ENCODE peak calls at places on chromosomes 16 and 17, in five cellular contexts. J is choroid plexus epithelial cell, V is NCI-H526, B is NCI-H1105, M is neuronal stem cell. H is an unnamed sample.
A peak's percentile ranks its signal among the peaks of the same experiment; 100 is the strongest.

GRCh38 chr16:5252800-5253199 is 155.2 kb upstream of the EEF2KMT start:
- DNase-seq in M (no peak), B (no peak), J (no peak), V (no peak), H (no peak)

GRCh38 chr16:24991349-24991748 is 23.8 kb downstream of the ARHGAP17 start:
- DNase-seq in V (no peak), B (no peak), M (no peak), J (no peak), H (no peak)

GRCh38 chr17:78974635-78975591 is 4.8 kb downstream of the LGALS3BP start:
- DNase-seq in M (no peak), B (no peak), J (peak; percentile 86), V (peak; percentile 57), H (peak; percentile 83)

GRCh38 chr17:82947051-82947991 is 107.5 kb upstream of the ZNF750 start:
- DNase-seq in J (no peak), V (no peak), B (no peak), M (no peak), H (no peak)

GRCh38 chr17:47297661-47298400 is 25.9 kb upstream of the EFCAB13 start:
- DNase-seq in V (no peak), J (peak; percentile 47), B (no peak), M (no peak), H (no peak)

GRCh38 chr17:49209061-49209571 is 1.3 kb downstream of the GNGT2 start:
- DNase-seq in M (no peak), V (no peak), J (no peak), B (no peak), H (peak; percentile 47)

GRCh38 chr17:30520436-30520835 is 43.2 kb downstream of the GOSR1 start:
- DNase-seq in B (no peak), M (no peak), V (no peak), J (peak; percentile 47), H (peak; percentile 81)

GRCh38 chr16:27639588-27640276 is 89.8 kb downstream of the KATNIP start:
- DNase-seq in V (peak; percentile 59), B (no peak), M (peak; percentile 24), J (peak; percentile 83), H (peak; percentile 59)

GRCh38 chr17:62714016-62714777 is 86.7 kb downstream of the MRC2 start:
- DNase-seq in V (no peak), J (peak; percentile 36), B (no peak), M (no peak), H (peak; percentile 71)

GRCh38 chr17:69390735-69391501 is 23.6 kb upstream of the MAP2K6 start:
- DNase-seq in B (no peak), V (no peak), J (no peak), M (no peak), H (no peak)

GRCh38 chr17:29449865-29450671 is 59.9 kb downstream of the TAOK1 start:
- DNase-seq in V (no peak), B (no peak), J (no peak), M (no peak), H (no peak)

GRCh38 chr16:46817961-46818360 is 13.0 kb downstream of the C16orf87 start:
- DNase-seq in B (no peak), V (no peak), M (no peak), J (peak; percentile 36), H (peak; percentile 38)

GRCh38 chr16:84268661-84269060 is 26.0 kb upstream of the WFDC1 start:
- DNase-seq in J (no peak), V (peak; percentile 22), B (no peak), M (no peak), H (no peak)

GRCh38 chr16:28309811-28310311 is 17.5 kb downstream of the SBK1 start:
- DNase-seq in V (no peak), J (no peak), M (no peak), B (no peak), H (no peak)

GRCh38 chr16:5845046-5845445 is 747.5 kb upstream of the EEF2KMT start:
- DNase-seq in M (no peak), J (no peak), B (no peak), V (no peak), H (no peak)

GRCh38 chr17:48001187-48001586 is 30.3 kb downstream of the CDK5RAP3 start:
- DNase-seq in M (no peak), J (peak; percentile 53), V (no peak), B (no peak), H (no peak)

GRCh38 chr16:66189951-66190350 is 176.5 kb upstream of the CDH5 start:
- DNase-seq in V (no peak), B (no peak), M (no peak), J (peak; percentile 86), H (peak; percentile 82)